ENCODE peak calls at places on chromosomes 7 and 10, in seven cellular contexts. J, V, B, C, I, N and S are unnamed samples.

GRCh38 chr10:113997428-113997827 is 46.2 kb upstream of the ADRB1 start:
- DNase-seq in J (no peak), V (no peak), B (no peak), C (no peak), I (no peak), N (no peak), S (no peak)

GRCh38 chr10:72691470-72692056 is 380 bp upstream of the MCU start:
- DNase-seq in J (no peak), V (no peak), B (no peak), C (no peak), I (no peak), N (no peak), S (no peak)

GRCh38 chr7:85165263-85165662 is 21.6 kb downstream of the SEMA3D start:
- DNase-seq in J (no peak), V (no peak), B (no peak), C (no peak), I (no peak), N (no peak), S (no peak)

GRCh38 chr10:23253780-23254179 is 61.7 kb downstream of the PTF1A start:
- DNase-seq in J (no peak), V (no peak), B (no peak), C (no peak), I (no peak), N (no peak), S (no peak)

GRCh38 chr7:5589819-5590595 is 166.4 kb upstream of the TNRC18 start:
- DNase-seq in J (no peak), V (no peak), B (no peak), C (no peak), I (peak; percentile 18), N (no peak), S (no peak)

GRCh38 chr10:91683976-91684375 is 51.1 kb upstream of the PPP1R3C start:
- DNase-seq in J (no peak), V (peak; percentile 65), B (no peak), C (peak; percentile 92), I (no peak), N (peak; percentile 69), S (no peak)

GRCh38 chr7:127532736-127533135 is 52.7 kb downstream of the GCC1 start:
- DNase-seq in J (no peak), V (no peak), B (no peak), C (peak; percentile 7), I (no peak), N (no peak), S (no peak)

GRCh38 chr7:143096146-143096545 is 35.7 kb upstream of the PIP start:
- DNase-seq in J (no peak), V (no peak), B (no peak), C (no peak), I (no peak), N (no peak), S (no peak)

GRCh38 chr7:45582136-45582742 is 8.1 kb downstream of the ADCY1 start:
- DNase-seq in J (no peak), V (no peak), B (no peak), C (no peak), I (no peak), N (no peak), S (no peak)

GRCh38 chr10:35307297-35307696 is 29.0 kb upstream of the CCNY start:
- DNase-seq in J (no peak), V (peak; percentile 35), B (no peak), C (no peak), I (no peak), N (peak; percentile 60), S (no peak)